ENCODE peak calls at places on chromosomes 1 and 21, in seven cellular contexts. H, B, I, F, W, J and O are unnamed samples.

GRCh38 chr1:202058001-202058908 is 47.9 kb downstream of the ELF3 start:
- DNase-seq in B (no peak), H (peak), F (no peak), I (no peak), W (no peak), J (no peak), O (no peak)

GRCh38 chr1:247487057-247487456 is 29.2 kb upstream of the OR2B11 start:
- DNase-seq in F (no peak), I (no peak), H (peak), W (peak), J (no peak), B (no peak), O (no peak)

GRCh38 chr1:169900567-169900966 is 6.9 kb upstream of the SCYL3 start:
- DNase-seq in W (no peak), B (no peak), I (no peak), F (no peak), H (no peak), J (no peak), O (no peak)

GRCh38 chr1:9069324-9070100 is at the start of gene SLC2A5:
- DNase-seq in H (no peak), B (no peak), F (no peak), W (peak), I (no peak), J (no peak), O (no peak)

GRCh38 chr1:59013276-59013927 is 229.6 kb upstream of the JUN start:
- DNase-seq in H (peak), F (peak), I (no peak), W (peak), J (no peak), B (peak), O (peak)

GRCh38 chr1:182359645-182360044 is 31.9 kb downstream of the GLUL start:
- DNase-seq in J (no peak), I (peak), H (no peak), F (no peak), W (no peak), B (no peak), O (no peak)

GRCh38 chr1:42381424-42381673 is 757 bp downstream of the RIMKLA start:
- DNase-seq in I (no peak), B (no peak), J (no peak), W (no peak), H (no peak), F (no peak), O (no peak)

GRCh38 chr1:206826409-206826808 is 39.0 kb upstream of the IL20 start:
- DNase-seq in I (no peak), B (no peak), F (no peak), J (no peak), W (peak), H (peak), O (no peak)

GRCh38 chr1:66679140-66679539 is 73.1 kb upstream of the DYNLT5 start:
- DNase-seq in B (no peak), I (no peak), F (no peak), H (no peak), J (no peak), W (no peak), O (no peak)

GRCh38 chr1:173043253-173043652 is 7.5 kb downstream of the TNFSF18 start:
- DNase-seq in H (peak), J (no peak), F (no peak), W (peak), I (no peak), B (no peak), O (no peak)

GRCh38 chr1:28370220-28371010 is 875 bp downstream of the PHACTR4 start:
- DNase-seq in H (no peak), J (no peak), B (peak), W (peak), F (no peak), I (no peak), O (no peak)

GRCh38 chr1:12343823-12344487 is 114.1 kb downstream of the VPS13D start:
- DNase-seq in W (no peak), J (no peak), B (no peak), H (no peak), F (no peak), I (no peak), O (no peak)

GRCh38 chr1:232571523-232571922 is 58.4 kb downstream of the SIPA1L2 start:
- DNase-seq in B (no peak), I (no peak), F (no peak), J (no peak), H (peak), W (no peak), O (no peak)

GRCh38 chr1:30536530-30536929 is 186.9 kb downstream of the MATN1 start:
- DNase-seq in B (no peak), W (no peak), J (no peak), I (no peak), H (no peak), F (no peak), O (no peak)

GRCh38 chr1:19737413-19737812 is 62.3 kb downstream of the TMCO4 start:
- DNase-seq in B (no peak), J (no peak), F (no peak), H (peak), I (no peak), W (peak), O (no peak)

GRCh38 chr1:203168256-203168786 is 7.3 kb downstream of the MYBPH start:
- DNase-seq in H (no peak), I (no peak), J (no peak), B (no peak), F (no peak), W (no peak), O (no peak)

GRCh38 chr1:12127206-12127810 is 39.5 kb upstream of the TNFRSF1B start:
- DNase-seq in J (no peak), H (no peak), W (no peak), B (no peak), I (no peak), F (no peak), O (no peak)

GRCh38 chr1:22140681-22141080 is 2.2 kb downstream of the WNT4 start:
- DNase-seq in W (no peak), H (no peak), I (no peak), B (no peak), J (no peak), F (no peak), O (no peak)

GRCh38 chr21:44749116-44749758 is 37.9 kb upstream of the TSPEAR start:
- DNase-seq in H (no peak), F (no peak), I (no peak), W (no peak), J (no peak), B (no peak), O (no peak)

GRCh38 chr1:56330400-56331026 is 248.8 kb downstream of the PLPP3 start:
- DNase-seq in J (peak), F (no peak), W (peak), H (peak), B (no peak), I (no peak), O (no peak)

GRCh38 chr1:246404078-246404477 is 103.0 kb downstream of the SMYD3 start:
- DNase-seq in H (no peak), B (no peak), W (no peak), J (no peak), I (no peak), F (no peak), O (no peak)

GRCh38 chr1:183330335-183330734 is 87.8 kb downstream of the NMNAT2 start:
- DNase-seq in W (no peak), J (no peak), H (no peak), I (no peak), B (no peak), F (no peak), O (no peak)

GRCh38 chr1:19511117-19511516 is 25.8 kb upstream of the CAPZB start:
- DNase-seq in H (no peak), I (no peak), B (no peak), F (no peak), J (no peak), W (no peak), O (no peak)

GRCh38 chr21:22573834-22574233 is 1575.6 kb downstream of the NCAM2 start:
- DNase-seq in W (no peak), J (no peak), B (no peak), H (no peak), F (no peak), I (no peak), O (no peak)

DNA sequence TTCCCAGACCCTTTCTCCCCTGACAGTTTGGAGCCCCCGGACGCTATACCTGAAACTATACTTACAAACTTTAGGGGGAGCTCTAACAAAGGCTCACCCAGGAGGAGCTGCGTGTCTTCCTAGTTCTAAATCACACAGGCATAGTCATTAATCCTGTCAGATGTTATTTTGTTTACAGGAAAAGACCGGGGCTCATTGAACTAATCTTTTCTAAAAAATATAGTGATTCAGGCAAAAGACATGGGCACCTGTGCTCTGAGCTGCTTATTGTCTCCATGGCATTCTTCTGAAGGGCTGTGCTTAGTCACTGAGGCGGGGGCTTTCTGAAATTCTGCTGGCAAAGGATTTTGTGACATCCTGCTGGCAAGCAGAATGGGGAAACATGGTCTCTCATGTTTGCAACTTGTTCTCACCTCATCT is 1577.0 kb downstream of the NCAM2 start:
- DNase-seq in I (no peak), H (no peak), B (no peak), W (no peak), F (no peak), J (no peak), O (no peak)
- TF ChIP-seq CTCF in I (peak), H (no peak), B (no peak), W (no peak), F (no peak), J (no peak), O (no peak)

DNA sequence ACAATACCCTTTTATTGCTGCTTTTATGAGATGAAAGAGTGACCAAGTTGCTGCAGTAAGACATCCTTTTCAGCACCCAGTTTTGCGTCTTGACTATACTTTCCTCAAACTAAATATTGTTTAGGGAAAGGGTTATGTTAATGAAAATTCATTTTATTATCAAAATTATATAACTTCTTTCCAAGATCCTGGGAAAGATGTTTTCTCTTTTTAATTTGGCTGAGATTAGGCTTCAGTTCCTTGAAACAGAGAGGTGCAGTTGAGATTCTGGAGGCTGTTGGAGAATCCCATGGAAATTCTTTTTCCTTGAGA is 91.6 kb upstream of the KCNA3 start:
- DNase-seq in W (no peak), J (no peak), I (no peak), F (no peak), H (no peak), B (no peak), O (no peak)
- TF ChIP-seq CTCF in W (no peak), J (no peak), I (no peak), F (peak), H (no peak), B (no peak), O (no peak)

GRCh38 chr1:238233966-238234365 is 343.2 kb upstream of the ZP4 start:
- DNase-seq in J (no peak), F (no peak), B (no peak), W (no peak), I (no peak), H (no peak), O (no peak)
- TF ChIP-seq CTCF in J (no peak), F (no peak), B (no peak), W (no peak), I (no peak), H (no peak), O (no peak)

GRCh38 chr1:50105430-50105829 is 3.3 kb upstream of the ELAVL4 start:
- DNase-seq in H (no peak), I (no peak), F (no peak), B (no peak), W (no peak), J (no peak), O (no peak)
- TF ChIP-seq CTCF in H (no peak), I (no peak), F (no peak), B (no peak), W (no peak), J (no peak), O (no peak)

GRCh38 chr1:209648366-209648765 is 3.9 kb downstream of the LAMB3 start:
- DNase-seq in W (no peak), H (peak), B (no peak), J (no peak), F (no peak), I (no peak), O (no peak)

GRCh38 chr1:209648931-209649776 is 3.1 kb downstream of the LAMB3 start:
- DNase-seq in J (peak), F (no peak), H (peak), W (peak), I (no peak), B (peak), O (peak)

GRCh38 chr1:209645574-209646452 is 6.4 kb downstream of the LAMB3 start:
- DNase-seq in H (peak), I (no peak), F (no peak), W (peak), B (no peak), J (no peak), O (no peak)

GRCh38 chr1:209647212-209647611 is 5.0 kb downstream of the LAMB3 start:
- DNase-seq in B (no peak), J (no peak), H (peak), W (no peak), F (no peak), I (no peak), O (no peak)

DNA sequence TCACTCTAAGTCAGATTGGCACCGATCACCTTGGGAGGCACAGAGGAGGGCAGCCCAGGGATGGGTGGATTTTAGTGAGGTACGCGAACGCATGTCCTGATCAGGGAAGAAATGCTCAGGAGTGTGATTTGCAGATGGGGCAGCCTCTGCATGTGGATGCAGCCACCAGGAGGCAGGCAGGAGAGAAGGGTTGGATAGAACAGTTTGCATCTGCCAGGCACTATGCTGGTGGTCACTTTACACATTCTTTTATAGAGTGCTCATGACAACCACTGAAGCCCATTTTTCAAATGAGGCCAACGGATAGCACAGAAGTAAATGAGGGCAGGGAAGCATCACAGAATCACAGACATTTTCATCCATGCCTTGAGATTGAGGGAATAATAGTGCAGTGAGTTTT is 5.7 kb downstream of the LAMB3 start:
- DNase-seq in I (no peak), F (no peak), H (no peak), W (peak), J (no peak), B (no peak), O (no peak)
- TF ChIP-seq CTCF in I (peak), F (no peak), H (peak), W (peak), J (peak), B (no peak), O (peak)

GRCh38 chr1:151875419-151876097 is 22.0 kb upstream of the THEM5 start:
- DNase-seq in J (no peak), H (no peak), F (no peak), B (no peak), W (no peak), I (no peak), O (no peak)

GRCh38 chr1:151887028-151887427 is 22.3 kb downstream of the THEM4 start:
- DNase-seq in W (peak), H (peak), J (peak), B (no peak), I (no peak), F (no peak), O (peak)

GRCh38 chr1:151885479-151885878 is 23.8 kb downstream of the THEM4 start:
- DNase-seq in I (no peak), H (peak), W (no peak), B (no peak), J (no peak), F (no peak), O (no peak)

GRCh38 chr1:151882466-151882865 is 26.8 kb downstream of the THEM4 start:
- DNase-seq in W (no peak), F (no peak), I (no peak), B (no peak), H (no peak), J (no peak), O (no peak)

DNA sequence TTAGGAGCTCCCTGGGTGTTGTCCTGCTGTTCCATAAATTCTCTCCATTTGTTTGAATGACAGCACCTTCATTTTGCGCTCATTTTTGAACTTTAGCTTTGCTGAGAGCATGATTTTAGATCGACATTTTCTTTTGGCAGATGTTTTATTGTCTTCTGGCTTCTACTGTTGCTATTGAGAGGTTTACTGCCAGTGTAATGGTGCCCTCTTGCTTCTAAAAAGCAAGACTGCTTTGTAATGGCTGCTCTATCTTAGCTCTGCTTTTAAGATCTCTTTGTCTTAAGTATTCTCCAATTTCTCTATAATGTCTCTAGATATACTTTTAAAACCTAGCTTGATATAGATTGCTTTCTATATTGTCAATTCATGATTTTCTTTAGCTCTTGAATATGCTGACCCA is 27.8 kb downstream of the THEM4 start:
- DNase-seq in W (no peak), B (no peak), H (no peak), F (no peak), I (no peak), J (no peak), O (no peak)
- TF ChIP-seq CTCF in W (no peak), B (no peak), H (peak), F (no peak), I (peak), J (no peak), O (peak)

GRCh38 chr1:147625274-147625986 is 44.9 kb downstream of the ACP6 start:
- DNase-seq in F (no peak), H (no peak), B (no peak), W (no peak), I (no peak), J (no peak), O (no peak)
- TF ChIP-seq CTCF in F (no peak), H (no peak), B (no peak), W (no peak), I (no peak), J (no peak), O (no peak)

GRCh38 chr1:159803946-159804695 is 2.0 kb downstream of the FCRL6 start:
- DNase-seq in I (no peak), J (no peak), W (no peak), B (no peak), F (no peak), H (no peak), O (no peak)
- TF ChIP-seq CTCF in I (no peak), J (no peak), W (no peak), B (no peak), F (no peak), H (no peak), O (no peak)